ENCODE peak calls at places on chromosomes 13 and 19, in four cellular contexts. T is fibroblast of pulmonary artery; N is sigmoid colon; Q is CD8-positive, alpha-beta T cell. O is an unnamed sample.

GRCh38 chr19:45716314-45717130 is 14.2 kb downstream of the FBXO46 start:
- DNase-seq in N (no peak), Q (no peak), T (peak; percentile 41), O (peak; percentile 57)

GRCh38 chr19:18225702-18226468 is at the start of gene PDE4C:
- DNase-seq in T (no peak), Q (no peak), N (peak; percentile 74), O (no peak)

GRCh38 chr19:10748924-10749434 is 31.1 kb downstream of the DNM2 start:
- DNase-seq in Q (no peak), N (no peak), T (peak; percentile 44), O (peak; percentile 69)

GRCh38 chr19:50067575-50067974 is 41.8 kb downstream of the ZNF473 start:
- DNase-seq in T (no peak), Q (no peak), N (no peak), O (no peak)

GRCh38 chr13:21395953-21396352 is 63.1 kb downstream of the ZDHHC20 start:
- DNase-seq in N (no peak), Q (no peak), T (no peak), O (no peak)

GRCh38 chr19:13260883-13261653 is 110.9 kb downstream of the IER2 start:
- DNase-seq in N (no peak), T (peak; percentile 68), Q (no peak), O (peak; percentile 81)

GRCh38 chr19:4007836-4008539 is 452 bp downstream of the PIAS4 start:
- DNase-seq in T (no peak), N (no peak), Q (no peak), O (peak; percentile 14)

GRCh38 chr19:19460761-19461265 is 54.5 kb downstream of the TSSK6 start:
- DNase-seq in T (peak; percentile 27), N (peak; percentile 87), Q (peak; percentile 79), O (no peak)

GRCh38 chr13:30870049-30870884 is 35.8 kb upstream of the MEDAG start:
- DNase-seq in Q (no peak), N (peak; percentile 88), T (peak; percentile 99), O (peak; percentile 73)

GRCh38 chr19:47267350-47267759 is 7.3 kb upstream of the INAFM1 start:
- DNase-seq in T (no peak), N (no peak), Q (no peak), O (no peak)

GRCh38 chr19:18450934-18451836 is 13.3 kb upstream of the ISYNA1 start:
- DNase-seq in N (peak; percentile 93), T (peak; percentile 76), Q (peak; percentile 94), O (peak; percentile 78)

GRCh38 chr19:57351867-57352266 is 796 bp downstream of the ZNF304 start:
- DNase-seq in N (no peak), Q (no peak), T (no peak), O (no peak)

GRCh38 chr13:74406439-74406838 is 272.2 kb upstream of the KLF12 start:
- DNase-seq in Q (no peak), N (no peak), T (no peak), O (no peak)

GRCh38 chr13:102484329-102484728 is 82.5 kb upstream of the FGF14 start:
- DNase-seq in T (no peak), Q (no peak), N (no peak), O (peak; percentile 38)

GRCh38 chr13:69556540-69557196 is 551.0 kb upstream of the ATXN8OS start:
- DNase-seq in T (no peak), N (no peak), Q (no peak), O (peak; percentile 30)

GRCh38 chr19:10968527-10969081 is 7.8 kb downstream of the SMARCA4 start:
- DNase-seq in N (no peak), T (no peak), Q (no peak), O (no peak)

GRCh38 chr19:55341191-55342043 is 1.7 kb downstream of the KMT5C start:
- DNase-seq in N (peak; percentile 91), Q (no peak), T (peak; percentile 59), O (peak; percentile 66)

GRCh38 chr19:42285546-42285945 is 16.4 kb upstream of the PRR19 start:
- DNase-seq in Q (no peak), N (peak; percentile 69), T (no peak), O (no peak)

GRCh38 chr19:13343514-13343913 is 162.8 kb downstream of the CACNA1A start:
- DNase-seq in Q (no peak), N (no peak), T (no peak), O (no peak)

GRCh38 chr19:48419158-48419920 is 25.9 kb downstream of the GRIN2D start:
- DNase-seq in T (peak; percentile 36), Q (peak; percentile 77), N (peak; percentile 71), O (no peak)

GRCh38 chr13:107518292-107518691 is 697.0 kb downstream of the LIG4 start:
- DNase-seq in Q (no peak), T (peak; percentile 24), N (no peak), O (peak; percentile 40)

GRCh38 chr13:107516517-107516916 is 698.8 kb downstream of the LIG4 start:
- DNase-seq in T (no peak), Q (no peak), N (no peak), O (no peak)

DNA sequence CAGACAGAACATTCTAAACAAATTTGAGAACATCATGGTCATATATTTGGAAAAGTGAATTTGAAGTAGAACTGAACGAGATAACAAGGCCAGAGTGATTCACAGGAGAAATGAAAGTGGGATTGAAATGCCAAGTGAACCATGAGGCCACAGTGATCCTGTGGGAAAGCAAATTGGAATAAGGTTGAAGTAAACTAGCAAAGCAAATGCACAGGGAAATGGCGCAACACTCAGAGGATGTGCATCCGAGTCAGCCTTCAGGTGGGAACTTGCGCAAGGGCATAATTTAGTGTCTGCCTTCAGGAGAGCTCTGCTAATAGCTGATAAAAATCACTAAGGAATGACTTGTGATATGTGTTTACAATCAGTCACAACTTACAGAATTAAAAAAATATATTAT is 696.6 kb downstream of the LIG4 start:
- DNase-seq in T (no peak), Q (no peak), N (no peak), O (peak; percentile 38)
- TF ChIP-seq CTCF in T (no peak), Q (no peak), N (no peak), O (no peak)

GRCh38 chr19:39590265-39590664 is 12.1 kb upstream of the LGALS13 start:
- DNase-seq in T (peak; percentile 18), Q (no peak), N (no peak), O (peak; percentile 11)
- TF ChIP-seq CTCF in T (no peak), Q (no peak), N (no peak), O (no peak)

DNA sequence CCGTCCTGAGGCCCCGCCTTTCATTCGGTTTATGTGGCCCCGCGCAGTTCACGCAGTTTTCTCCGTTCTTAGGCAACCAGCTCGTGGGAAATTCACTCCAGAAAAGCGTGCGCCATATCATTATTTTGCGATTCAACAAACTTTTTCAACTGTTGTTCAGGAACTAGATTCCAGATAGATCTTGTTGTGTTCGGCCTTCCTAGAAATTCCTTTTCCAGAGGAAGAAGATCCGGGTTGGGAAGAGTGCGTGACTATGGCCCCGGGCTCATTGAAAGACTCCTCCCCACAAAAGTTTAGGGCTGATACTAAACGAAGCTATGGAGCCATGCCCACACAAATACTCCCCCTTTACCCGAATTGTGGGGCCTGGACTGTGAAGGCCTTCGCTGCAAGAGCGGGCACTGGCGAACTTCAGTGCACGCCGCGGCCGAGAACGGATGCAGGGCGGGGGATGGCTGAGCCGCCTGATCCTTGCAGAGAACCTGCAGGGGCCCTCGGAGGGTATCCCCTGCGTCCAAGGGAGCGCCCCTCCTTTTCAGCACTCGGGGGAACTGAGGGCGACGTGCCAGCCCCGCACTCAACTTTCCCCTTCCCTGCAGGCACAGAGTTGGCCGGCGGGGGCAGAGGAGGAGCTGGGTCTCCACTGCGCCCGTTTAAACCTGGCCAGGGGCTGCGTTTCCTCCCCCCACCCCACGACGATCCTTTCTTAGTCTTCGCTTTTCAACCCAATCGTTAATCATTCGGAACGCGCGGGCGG is 904 bp upstream of the SOX1 start:
- DNase-seq in T (no peak), Q (no peak), N (no peak), O (no peak)
- TF ChIP-seq CTCF in T (no peak), Q (no peak), N (no peak), O (no peak)

GRCh38 chr19:58387338-58388174 is 487 bp downstream of the RPS5 start:
- DNase-seq in Q (no peak), N (no peak), T (no peak), O (no peak)
- TF ChIP-seq CTCF in Q (no peak), N (no peak), T (no peak), O (no peak)

O was measured in MCF 10A.